ENCODE peak calls at places on chromosomes 4 and X, in five cellular contexts. One of them, this sample, is unnamed.

GRCh38 chrX:11461181-11462001 is 168.2 kb downstream of the AMELX start:
- DNase-seq in K562: peak
- DNase-seq in A549: peak
- DNase-seq in SK-N-SH: no peak
- DNase-seq in GM12878: no peak
- DNase-seq in this sample: no peak

GRCh38 chr4:6047130-6047673 is 29.0 kb upstream of the C4orf50 start:
- DNase-seq in A549: no peak
- DNase-seq in SK-N-SH: no peak
- DNase-seq in GM12878: no peak
- DNase-seq in K562: no peak
- DNase-seq in this sample: no peak

GRCh38 chrX:108032944-108033343 is 11.9 kb upstream of the VSIG1 start:
- DNase-seq in SK-N-SH: no peak
- DNase-seq in A549: peak
- DNase-seq in K562: no peak
- DNase-seq in GM12878: no peak
- DNase-seq in this sample: no peak

GRCh38 chr4:109559983-109560686 is at the start of gene MCUB:
- DNase-seq in A549: peak
- DNase-seq in SK-N-SH: peak
- DNase-seq in GM12878: peak
- DNase-seq in K562: peak
- DNase-seq in this sample: peak

GRCh38 chrX:104318330-104319009 is 63.7 kb upstream of the ESX1 start:
- DNase-seq in K562: no peak
- DNase-seq in SK-N-SH: no peak
- DNase-seq in GM12878: no peak
- DNase-seq in A549: peak
- DNase-seq in this sample: peak

GRCh38 chr4:118352843-118353373 is at the start of gene PRSS12:
- DNase-seq in A549: peak
- DNase-seq in K562: peak
- DNase-seq in SK-N-SH: peak
- DNase-seq in GM12878: no peak
- DNase-seq in this sample: peak

GRCh38 chr4:23614284-23614892 is 275.5 kb downstream of the PPARGC1A start:
- DNase-seq in GM12878: no peak
- DNase-seq in K562: no peak
- DNase-seq in SK-N-SH: peak
- DNase-seq in A549: peak
- DNase-seq in this sample: peak

GRCh38 chr4:122728781-122729330 is 3.6 kb upstream of the BBS12 start:
- DNase-seq in SK-N-SH: no peak
- DNase-seq in K562: no peak
- DNase-seq in GM12878: no peak
- DNase-seq in A549: no peak
- DNase-seq in this sample: no peak

GRCh38 chr4:31007858-31008257 is 287.7 kb downstream of the PCDH7 start:
- DNase-seq in GM12878: no peak
- DNase-seq in A549: no peak
- DNase-seq in SK-N-SH: peak
- DNase-seq in K562: no peak
- DNase-seq in this sample: no peak

GRCh38 chr4:161937596-161937995 is 226.2 kb downstream of the FSTL5 start:
- DNase-seq in SK-N-SH: no peak
- DNase-seq in A549: no peak
- DNase-seq in GM12878: no peak
- DNase-seq in K562: no peak
- DNase-seq in this sample: no peak
- TF ChIP-seq SMC3 in SK-N-SH: no peak
- TF ChIP-seq SMC3 in A549: no peak
- TF ChIP-seq SMC3 in GM12878: no peak
- TF ChIP-seq SMC3 in K562: no peak
- TF ChIP-seq SMC3 in this sample: no peak

GRCh38 chrX:129176710-129177109 is 346.6 kb downstream of the SMARCA1 start:
- DNase-seq in K562: no peak
- DNase-seq in A549: no peak
- DNase-seq in GM12878: no peak
- DNase-seq in SK-N-SH: no peak
- DNase-seq in this sample: no peak
- TF ChIP-seq EP300 in K562: no peak
- TF ChIP-seq EP300 in A549: no peak
- TF ChIP-seq EP300 in GM12878: no peak
- TF ChIP-seq EP300 in SK-N-SH: no peak
- TF ChIP-seq EP300 in this sample: no peak

GRCh38 chr4:93654276-93654675 is 174.3 kb upstream of the ATOH1 start:
- DNase-seq in GM12878: no peak
- DNase-seq in A549: no peak
- DNase-seq in SK-N-SH: no peak
- DNase-seq in K562: no peak
- DNase-seq in this sample: no peak

GRCh38 chr4:93660036-93660435 is 168.5 kb upstream of the ATOH1 start:
- DNase-seq in A549: no peak
- DNase-seq in K562: no peak
- DNase-seq in GM12878: no peak
- DNase-seq in SK-N-SH: no peak
- DNase-seq in this sample: no peak

GRCh38 chr4:93658443-93658842 is 170.1 kb upstream of the ATOH1 start:
- DNase-seq in K562: no peak
- DNase-seq in A549: no peak
- DNase-seq in GM12878: no peak
- DNase-seq in SK-N-SH: no peak
- DNase-seq in this sample: no peak

GRCh38 chr4:93657527-93657926 is 171.0 kb upstream of the ATOH1 start:
- DNase-seq in SK-N-SH: no peak
- DNase-seq in A549: no peak
- DNase-seq in K562: no peak
- DNase-seq in GM12878: no peak
- DNase-seq in this sample: no peak

DNA sequence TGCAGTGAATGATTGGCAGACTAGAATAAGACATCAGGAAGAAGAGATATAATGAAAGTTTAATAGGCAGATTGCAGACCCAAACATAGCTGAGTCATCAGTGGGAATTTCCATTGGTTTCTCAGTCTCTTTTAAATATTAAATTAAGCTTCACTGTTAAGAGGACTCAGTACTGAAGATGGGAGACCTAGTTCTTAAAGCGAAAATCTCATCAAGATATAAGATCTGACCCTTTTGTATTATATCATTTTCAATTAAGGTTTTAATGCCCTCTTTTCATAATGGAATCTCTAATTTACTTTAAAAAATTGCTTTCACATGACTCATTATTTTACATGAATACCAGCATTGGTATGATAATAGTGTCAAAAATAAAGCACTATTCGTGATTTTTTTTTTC is 168.9 kb upstream of the ATOH1 start:
- DNase-seq in GM12878: no peak
- DNase-seq in SK-N-SH: no peak
- DNase-seq in A549: peak
- DNase-seq in K562: no peak
- DNase-seq in this sample: no peak
- TF ChIP-seq SMC3 in GM12878: no peak
- TF ChIP-seq SMC3 in SK-N-SH: no peak
- TF ChIP-seq SMC3 in A549: no peak
- TF ChIP-seq SMC3 in K562: no peak
- TF ChIP-seq SMC3 in this sample: no peak

GRCh38 chr4:16757080-16757521 is 141.3 kb downstream of the LDB2 start:
- DNase-seq in SK-N-SH: peak
- DNase-seq in A549: no peak
- DNase-seq in GM12878: no peak
- DNase-seq in K562: no peak
- DNase-seq in this sample: no peak
- TF ChIP-seq EP300 in SK-N-SH: peak
- TF ChIP-seq EP300 in A549: no peak
- TF ChIP-seq EP300 in GM12878: no peak
- TF ChIP-seq EP300 in K562: no peak
- TF ChIP-seq EP300 in this sample: no peak